ENCODE peak calls at places on chromosomes 5 and 9, in seven cellular contexts. S is breast epithelium, B is stomach, J is HepG2, U is suprapubic skin, C is sigmoid colon, Z is K562. O is an unnamed sample. For H3K9me3, the result is how much of the 10 kb centered on the place peaks cover.

GRCh38 chr5:74903165-74903787 is 37.1 kb upstream of the FAM169A start:
- DNase-seq in S (peak), B (peak), J (peak), U (no peak), C (no peak), Z (no peak), O (no peak)

GRCh38 chr5:130000460-130000859 is 96.2 kb downstream of the CHSY3 start:
- DNase-seq in S (no peak), B (no peak), J (no peak), U (no peak), C (no peak), Z (no peak), O (no peak)

GRCh38 chr5:170303564-170303963 is 6.0 kb upstream of the LCP2 start:
- DNase-seq in S (no peak), B (no peak), J (no peak), U (no peak), C (no peak), Z (no peak), O (no peak)

GRCh38 chr5:172902497-172903472 is 56.4 kb upstream of the RPL26L1 start:
- DNase-seq in S (peak), B (peak), J (peak), U (no peak), C (peak), Z (peak), O (no peak)

GRCh38 chr5:158676642-158677489 is 422.9 kb downstream of the EBF1 start:
- DNase-seq in S (no peak), B (no peak), J (no peak), U (no peak), C (no peak), Z (peak), O (no peak)

GRCh38 chr5:53338971-53339370 is 141.5 kb upstream of the FST start:
- DNase-seq in S (no peak), B (no peak), J (no peak), U (no peak), C (no peak), Z (no peak), O (no peak)

GRCh38 chr9:79256691-79257213 is 315.0 kb upstream of the TLE4 start:
- DNase-seq in S (no peak), B (no peak), J (no peak), U (no peak), C (no peak), Z (no peak), O (no peak)

GRCh38 chr5:125411163-125412050 is 665.0 kb upstream of the ZNF608 start:
- DNase-seq in S (no peak), B (peak), J (no peak), U (peak), C (peak), Z (no peak), O (no peak)

GRCh38 chr5:167855818-167856217 is 435.6 kb upstream of the WWC1 start:
- DNase-seq in S (no peak), B (no peak), J (no peak), U (no peak), C (no peak), Z (no peak), O (no peak)

GRCh38 chr5:39100851-39101396 is 26.7 kb upstream of the RICTOR start:
- DNase-seq in S (peak), B (no peak), J (peak), U (no peak), C (no peak), Z (no peak), O (no peak)

GRCh38 chr9:105360344-105360743 is 87.5 kb upstream of the FSD1L start:
- DNase-seq in S (no peak), B (no peak), J (no peak), U (no peak), C (no peak), Z (no peak), O (no peak)

GRCh38 chr9:71795097-71795807 is 26.9 kb upstream of the CEMIP2 start:
- DNase-seq in S (no peak), B (no peak), J (no peak), U (no peak), C (no peak), Z (no peak), O (no peak)

GRCh38 chr9:94656976-94657375 is 17.7 kb upstream of the FBP1 start:
- DNase-seq in S (no peak), B (no peak), J (no peak), U (no peak), C (no peak), Z (no peak), O (no peak)

GRCh38 chr5:133602829-133603380 is 9.4 kb downstream of the FSTL4 start:
- DNase-seq in S (no peak), B (no peak), J (no peak), U (no peak), C (no peak), Z (no peak), O (no peak)

GRCh38 chr9:29701536-29701935 is 2128.3 kb upstream of the C9orf72 start:
- DNase-seq in S (no peak), B (no peak), J (no peak), U (no peak), C (no peak), Z (no peak), O (no peak)

DNA sequence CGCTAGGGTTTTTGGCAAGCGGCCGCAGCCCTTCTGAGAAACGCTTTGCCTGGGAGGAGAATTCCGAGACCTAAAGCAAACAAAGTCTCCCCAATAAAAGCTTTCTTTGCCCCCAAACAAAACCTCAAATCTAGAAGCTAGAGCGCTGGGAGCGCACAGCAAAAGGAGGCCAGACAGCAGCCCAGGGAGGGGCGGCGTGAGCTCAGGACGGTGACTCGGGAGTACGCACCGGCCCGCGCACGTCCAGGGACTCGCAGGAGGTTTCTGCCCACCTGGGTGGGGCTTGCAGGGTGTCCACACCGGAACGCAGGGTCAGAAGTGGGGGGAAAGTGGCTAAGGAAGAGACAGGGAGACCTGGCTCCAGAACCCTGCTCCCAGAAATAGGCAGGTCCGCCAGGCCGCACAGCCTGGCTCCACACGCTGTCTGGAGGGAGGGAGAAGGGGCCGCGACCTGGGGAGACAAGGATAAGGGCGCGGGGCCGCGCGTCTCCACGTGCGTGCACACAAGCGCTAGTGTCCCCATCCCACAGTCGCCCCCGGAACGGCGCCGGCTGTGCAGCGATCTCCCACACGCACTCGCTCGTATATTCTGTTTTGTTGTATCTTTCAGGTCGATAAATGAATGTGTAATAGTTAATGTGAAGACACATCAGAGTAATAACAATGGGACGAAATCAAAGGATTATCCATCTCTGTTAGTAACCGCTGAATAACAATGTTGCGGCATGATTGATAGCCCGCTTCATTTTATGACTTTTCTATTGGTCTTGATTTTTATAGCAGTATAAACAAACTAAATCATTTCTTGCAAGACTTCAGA is 2.3 kb upstream of the OTP start:
- DNase-seq in S (no peak), B (no peak), J (no peak), U (no peak), C (no peak), Z (no peak), O (no peak)
- H3K4me3 ChIP-seq in S (no peak), B (no peak), J (no peak), U (no peak), C (no peak), Z (no peak), O (no peak)

GRCh38 chr9:133474215-133474614 is 4.7 kb downstream of the SLC2A6 start:
- DNase-seq in S (no peak), B (no peak), J (no peak), U (no peak), C (no peak), Z (no peak), O (no peak)

GRCh38 chr9:133473743-133474142 is 5.2 kb downstream of the SLC2A6 start:
- DNase-seq in S (no peak), B (no peak), J (no peak), U (no peak), C (no peak), Z (no peak), O (no peak)

GRCh38 chr9:133476036-133476435 is 2.9 kb downstream of the SLC2A6 start:
- DNase-seq in S (no peak), B (no peak), J (no peak), U (no peak), C (no peak), Z (no peak), O (no peak)

GRCh38 chr9:133475292-133475941 is 3.5 kb downstream of the SLC2A6 start:
- DNase-seq in S (no peak), B (no peak), J (no peak), U (no peak), C (no peak), Z (no peak), O (no peak)

GRCh38 chr9:133474853-133475252 is 4.0 kb downstream of the SLC2A6 start:
- DNase-seq in S (no peak), B (no peak), J (no peak), U (no peak), C (no peak), Z (no peak), O (no peak)
- TF ChIP-seq POLR2AphosphoS5 in S (no peak), B (no peak), J (no peak), U (no peak), C (no peak), Z (no peak), O (no peak)

DNA sequence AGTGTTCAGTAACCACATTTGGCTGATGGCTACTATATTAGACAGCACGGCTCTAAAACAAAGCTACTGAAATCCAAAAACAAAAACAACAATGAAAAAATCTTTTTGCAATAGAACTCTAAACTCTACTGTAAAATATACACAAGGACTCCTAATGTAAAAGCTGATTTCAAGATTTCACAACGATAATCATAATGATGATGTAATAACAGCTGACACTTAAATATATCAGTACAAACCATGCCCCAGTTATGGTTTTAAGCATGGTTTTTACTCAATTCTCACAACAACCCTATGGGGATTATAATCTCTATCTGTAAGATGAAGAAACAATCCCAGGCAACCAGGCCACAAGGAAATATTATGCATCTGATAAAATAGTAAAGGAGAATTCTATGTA is 3.3 kb downstream of the ZNF300 start:
- DNase-seq in S (no peak), B (no peak), J (no peak), U (no peak), C (no peak), Z (no peak), O (no peak)
- H3K9me3 ChIP-seq in S (half or more), B (half or more), J (half or more), U (under half), C (under half), Z (under half), O (under half)

DNA sequence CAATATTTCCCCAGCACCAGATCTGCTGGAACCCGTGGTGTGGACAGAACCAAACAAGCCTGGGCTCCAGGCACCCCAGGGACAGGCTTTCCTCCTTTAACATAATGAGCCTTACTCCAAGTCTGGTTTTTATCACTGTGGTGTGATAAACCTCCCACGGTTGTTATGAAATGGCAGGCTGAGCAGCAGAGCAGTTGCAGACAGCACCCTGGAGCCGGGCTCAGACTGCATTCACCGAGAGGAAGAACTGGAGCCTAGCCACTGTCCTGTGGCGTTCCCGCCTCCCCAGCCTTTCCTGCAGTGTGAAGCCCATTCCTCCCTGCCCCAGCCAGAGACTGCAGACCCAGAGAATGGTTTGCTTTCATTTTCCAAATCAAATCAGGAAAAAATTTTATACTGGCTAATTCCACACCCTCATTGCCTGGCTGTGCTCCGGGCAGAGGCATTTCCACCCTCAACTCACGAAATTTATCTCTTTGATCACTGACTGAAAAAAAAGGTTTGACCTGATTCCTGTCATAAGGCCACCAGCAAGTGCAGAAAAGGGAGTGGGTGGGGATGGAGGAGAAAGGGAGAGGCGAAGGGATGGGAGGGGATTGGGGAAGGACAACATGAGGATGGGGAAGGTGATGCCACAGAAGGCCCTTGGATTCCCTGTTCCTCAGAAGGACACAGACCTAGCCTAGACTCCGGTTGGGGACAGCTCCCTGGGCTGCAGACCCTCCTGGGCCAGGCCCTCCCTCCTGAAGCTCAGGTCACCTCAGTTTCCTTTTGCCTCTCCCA is 18.9 kb downstream of the IPPK start:
- DNase-seq in S (no peak), B (no peak), J (no peak), U (peak), C (peak), Z (no peak), O (no peak)
- H3K4me3 ChIP-seq in S (no peak), B (no peak), J (no peak), U (no peak), C (no peak), Z (no peak), O (no peak)

GRCh38 chr9:89137548-89138462 is 40.8 kb downstream of the SHC3 start:
- DNase-seq in S (peak), B (no peak), J (no peak), U (peak), C (peak), Z (no peak), O (no peak)
- TF ChIP-seq POLR2AphosphoS5 in S (no peak), B (no peak), J (no peak), U (no peak), C (peak), Z (no peak), O (no peak)

GRCh38 chr5:2557435-2557834 is 194.0 kb downstream of the IRX2 start:
- DNase-seq in S (no peak), B (no peak), J (no peak), U (no peak), C (no peak), Z (no peak), O (no peak)

GRCh38 chr5:2550479-2550878 is 201.0 kb downstream of the IRX2 start:
- DNase-seq in S (no peak), B (no peak), J (no peak), U (no peak), C (no peak), Z (no peak), O (no peak)

GRCh38 chr5:2556375-2556966 is 195.0 kb downstream of the IRX2 start:
- DNase-seq in S (no peak), B (no peak), J (no peak), U (no peak), C (no peak), Z (no peak), O (no peak)

GRCh38 chr5:2549902-2550301 is 201.6 kb downstream of the IRX2 start:
- DNase-seq in S (no peak), B (no peak), J (no peak), U (no peak), C (no peak), Z (no peak), O (no peak)

DNA sequence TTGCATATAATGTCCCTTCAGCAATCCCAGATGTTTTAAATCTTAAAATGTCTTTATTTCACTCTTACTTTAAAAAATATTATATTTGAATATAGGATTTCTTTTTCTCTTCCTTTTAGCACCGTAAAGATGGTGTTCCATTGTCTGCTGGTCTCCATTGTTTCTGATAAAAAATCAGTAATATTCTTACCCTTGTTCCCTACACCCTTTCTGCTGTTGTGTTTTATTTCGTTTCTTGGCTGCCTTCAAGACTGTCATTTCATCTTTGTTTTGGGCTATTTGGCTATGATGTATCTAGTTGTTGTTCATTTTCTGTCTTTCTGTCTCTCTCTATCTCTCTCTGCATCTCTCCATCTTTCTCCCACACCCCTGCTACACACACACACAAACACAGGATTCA is 197.9 kb downstream of the IRX2 start:
- DNase-seq in S (no peak), B (no peak), J (no peak), U (no peak), C (no peak), Z (peak), O (no peak)
- H3K9me3 ChIP-seq in S (under half), B (under half), J (under half), U (under half), C (under half), Z (under half), O (under half)

GRCh38 chr5:141950207-141951005 is 7.6 kb downstream of the PCDH12 start:
- DNase-seq in S (no peak), B (no peak), J (no peak), U (no peak), C (no peak), Z (no peak), O (no peak)
- H3K4me3 ChIP-seq in S (no peak), B (no peak), J (no peak), U (no peak), C (no peak), Z (no peak), O (no peak)

DNA sequence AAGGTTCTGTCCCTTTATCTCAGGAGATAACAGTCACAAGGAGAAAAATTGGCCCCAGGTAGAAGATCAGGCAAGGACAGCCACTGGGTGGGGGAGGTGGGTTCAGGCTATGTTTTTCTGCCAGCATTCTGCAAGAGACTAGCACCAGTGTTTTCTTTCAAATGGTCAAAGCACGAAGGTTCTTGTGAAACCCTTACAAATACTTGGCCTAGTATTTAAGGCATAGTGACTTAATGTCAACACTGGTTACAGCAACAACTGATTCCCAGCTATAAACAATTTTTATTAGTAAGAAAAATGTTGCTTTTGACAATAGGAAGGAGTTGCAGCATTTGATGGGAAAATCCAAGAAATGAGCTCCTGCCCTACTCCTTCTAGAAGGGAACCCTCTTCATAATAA is 349.6 kb downstream of the SLIT3 start:
- DNase-seq in S (no peak), B (no peak), J (no peak), U (no peak), C (no peak), Z (no peak), O (no peak)
- TF ChIP-seq POLR2AphosphoS5 in S (no peak), B (no peak), J (no peak), U (peak), C (peak), Z (no peak), O (no peak)

DNA sequence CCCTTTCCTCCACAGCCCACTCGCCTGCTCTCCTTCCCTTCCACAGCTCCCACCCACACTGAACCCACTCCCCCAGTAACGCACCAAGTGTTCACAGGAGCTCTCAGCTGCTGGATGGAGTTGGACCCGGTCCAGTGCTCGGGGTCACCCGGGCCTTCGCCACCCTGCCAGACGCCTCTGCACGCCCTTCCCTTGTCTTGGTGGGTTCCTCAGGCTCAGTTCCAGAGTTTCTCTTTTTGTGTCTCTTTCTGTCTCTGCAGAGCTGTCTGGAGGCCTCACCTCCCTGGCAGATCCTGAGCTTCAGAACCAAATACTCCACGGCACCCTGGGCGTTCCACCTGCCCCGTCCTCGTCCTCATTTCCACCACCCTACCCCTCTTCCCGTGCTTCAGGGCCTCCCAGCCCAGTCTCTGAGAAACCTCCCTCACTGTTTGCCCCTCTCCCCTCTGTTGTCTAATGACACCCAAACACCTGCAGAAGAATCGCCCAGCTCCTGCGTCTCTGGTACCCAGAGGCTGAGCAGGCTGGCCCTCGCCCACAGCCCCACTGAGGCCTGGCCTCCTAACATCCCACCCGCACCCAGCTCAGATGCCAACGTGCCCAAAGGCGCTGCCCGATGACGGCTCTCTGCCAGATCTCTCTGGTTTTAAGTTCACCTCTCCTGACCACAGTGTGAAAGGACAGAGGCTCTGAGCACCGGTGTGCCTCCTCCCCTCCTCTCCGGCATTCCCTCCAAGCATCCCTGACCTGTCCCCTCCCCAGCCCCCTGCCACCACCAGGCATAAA is 74.2 kb downstream of the COL23A1 start:
- DNase-seq in S (no peak), B (no peak), J (no peak), U (no peak), C (peak), Z (no peak), O (no peak)
- H3K9me3 ChIP-seq in S (under half), B (under half), J (under half), U (under half), C (under half), Z (under half), O (under half)

GRCh38 chr5:73234156-73234555 is 61.2 kb downstream of the TMEM174 start:
- DNase-seq in S (no peak), B (no peak), J (no peak), U (no peak), C (no peak), Z (no peak), O (no peak)

GRCh38 chr5:73233053-73233460 is 60.1 kb downstream of the TMEM174 start:
- DNase-seq in S (no peak), B (no peak), J (no peak), U (no peak), C (no peak), Z (no peak), O (no peak)

GRCh38 chr5:73232266-73233041 is 59.5 kb downstream of the TMEM174 start:
- DNase-seq in S (no peak), B (no peak), J (no peak), U (no peak), C (no peak), Z (no peak), O (no peak)

GRCh38 chr5:73231245-73231778 is 58.3 kb downstream of the TMEM174 start:
- DNase-seq in S (no peak), B (no peak), J (no peak), U (no peak), C (no peak), Z (no peak), O (no peak)

GRCh38 chr5:73233461-73234151 is 60.6 kb downstream of the TMEM174 start:
- DNase-seq in S (no peak), B (no peak), J (no peak), U (no peak), C (no peak), Z (no peak), O (no peak)
- H3K4me3 ChIP-seq in S (peak), B (peak), J (no peak), U (peak), C (peak), Z (no peak), O (no peak)